ENCODE peak calls at places on chromosomes 1 and 21, in six cellular contexts. F is heart left ventricle; B is stimulated activated CD4-positive, alpha-beta T cell treated with anti-CD3 and anti-CD28 coated beads, TNF-alpha, amount 100 ng/mL, for 24 hours; M is LoVo; K is sigmoid colon; Z is fibroblast of gingiva. H is an unnamed sample.

GRCh38 chr1:185257947-185258203 is 59.2 kb downstream of the IVNS1ABP start:
- DNase-seq in F (no peak), B (no peak), M (no peak), K (no peak), Z (peak), H (no peak)

GRCh38 chr1:208979776-208980175 is 603.7 kb upstream of the CAMK1G start:
- DNase-seq in F (no peak), B (no peak), M (no peak), K (no peak), Z (no peak), H (no peak)

GRCh38 chr21:33937931-33938339 is 22.3 kb upstream of the ATP5PO start:
- DNase-seq in F (no peak), B (no peak), M (no peak), K (no peak), Z (no peak), H (peak)

GRCh38 chr1:214637722-214638473 is 34.9 kb downstream of the CENPF start:
- DNase-seq in F (no peak), B (no peak), M (peak), K (no peak), Z (peak), H (peak)

GRCh38 chr1:19272064-19272463 is 16.5 kb downstream of the AKR7A3 start:
- DNase-seq in F (no peak), B (no peak), M (no peak), K (no peak), Z (no peak), H (no peak)

GRCh38 chr1:19762175-19762779 is 37.4 kb downstream of the TMCO4 start:
- DNase-seq in F (no peak), B (peak), M (peak), K (no peak), Z (no peak), H (peak)

GRCh38 chr1:195954848-195955247 is 653.4 kb downstream of the KCNT2 start:
- DNase-seq in F (peak), B (no peak), M (no peak), K (no peak), Z (no peak), H (no peak)

GRCh38 chr1:110787328-110788071 is 85.4 kb upstream of the CD53 start:
- DNase-seq in F (no peak), B (no peak), M (no peak), K (no peak), Z (no peak), H (no peak)

GRCh38 chr1:93419344-93419743 is 28.6 kb upstream of the FNBP1L start:
- DNase-seq in F (no peak), B (no peak), M (no peak), K (no peak), Z (no peak), H (no peak)

GRCh38 chr1:89672489-89673183 is 39.7 kb downstream of the LRRC8C start:
- DNase-seq in F (no peak), B (no peak), M (no peak), K (no peak), Z (peak), H (no peak)

GRCh38 chr1:29136463-29136915 is 12.8 kb upstream of the TMEM200B start:
- DNase-seq in F (no peak), B (no peak), M (no peak), K (no peak), Z (peak), H (peak)

GRCh38 chr1:78226784-78227183 is 181.0 kb downstream of the GIPC2 start:
- DNase-seq in F (no peak), B (no peak), M (no peak), K (peak), Z (peak), H (no peak)

GRCh38 chr1:227869281-227869842 is 53.9 kb downstream of the PRSS38 start:
- DNase-seq in F (no peak), B (no peak), M (no peak), K (no peak), Z (no peak), H (no peak)

GRCh38 chr21:44925027-44925755 is 4.5 kb upstream of the ITGB2 start:
- DNase-seq in F (no peak), B (no peak), M (no peak), K (no peak), Z (peak), H (peak)

GRCh38 chr1:187491082-187491720 is 662.5 kb downstream of the PLA2G4A start:
- DNase-seq in F (no peak), B (no peak), M (peak), K (no peak), Z (no peak), H (no peak)

GRCh38 chr1:116824631-116825399 is 70.6 kb downstream of the CD2 start:
- DNase-seq in F (no peak), B (no peak), M (no peak), K (no peak), Z (no peak), H (no peak)

GRCh38 chr1:53373246-53373645 is 45.4 kb upstream of the LRP8 start:
- DNase-seq in F (no peak), B (no peak), M (no peak), K (no peak), Z (no peak), H (no peak)

GRCh38 chr1:47823016-47823843 is 174.0 kb downstream of the TRABD2B start:
- DNase-seq in F (no peak), B (no peak), M (no peak), K (no peak), Z (no peak), H (no peak)

GRCh38 chr1:117644696-117645311 is 39.0 kb downstream of the TENT5C start:
- DNase-seq in F (no peak), B (no peak), M (no peak), K (no peak), Z (no peak), H (no peak)

GRCh38 chr1:248681651-248682050 is 20.9 kb downstream of the OR14I1 start:
- DNase-seq in F (no peak), B (no peak), M (no peak), K (no peak), Z (no peak), H (no peak)

GRCh38 chr1:35836734-35837133 is 28.9 kb downstream of the AGO4 start:
- DNase-seq in F (no peak), B (no peak), M (no peak), K (no peak), Z (no peak), H (no peak)

GRCh38 chr1:62333431-62333830 is 14.2 kb upstream of the KANK4 start:
- DNase-seq in F (no peak), B (no peak), M (no peak), K (no peak), Z (no peak), H (no peak)

GRCh38 chr1:66446261-66447001 is 87.5 kb upstream of the SGIP1 start:
- DNase-seq in F (peak), B (no peak), M (peak), K (no peak), Z (peak), H (peak)

GRCh38 chr1:232355162-232356006 is 274.5 kb downstream of the SIPA1L2 start:
- DNase-seq in F (no peak), B (no peak), M (no peak), K (no peak), Z (no peak), H (no peak)

GRCh38 chr1:96565546-96565945 is 156.0 kb upstream of the PTBP2 start:
- DNase-seq in F (no peak), B (no peak), M (no peak), K (no peak), Z (no peak), H (peak)

GRCh38 chr1:19273106-19273843 is 15.3 kb downstream of the AKR7A3 start:
- DNase-seq in F (no peak), B (no peak), M (no peak), K (no peak), Z (no peak), H (no peak)

GRCh38 chr21:41280115-41280919 is 36.3 kb upstream of the FAM3B start:
- DNase-seq in F (no peak), B (no peak), M (no peak), K (no peak), Z (peak), H (no peak)

GRCh38 chr1:204775546-204775945 is 90.0 kb upstream of the LRRN2 start:
- DNase-seq in F (no peak), B (no peak), M (no peak), K (no peak), Z (no peak), H (no peak)